ENCODE peak calls at places on chromosomes 4 and X, in nine cellular contexts. D is BJ, Q is HCT116, Y is GM06990, I is hepatocyte, W is upper lobe of right lung, R is WERI-Rb-1, A is HFF-Myc, P is gastrocnemius medialis. H is an unnamed sample.

GRCh38 chr4:8745828-8746225 is 125.8 kb downstream of the HMX1 start:
- DNase-seq in D (no peak), Q (no peak), Y (no peak), I (no peak), W (peak; percentile 32), R (peak; percentile 1), A (no peak), P (no peak), H (no peak)

GRCh38 chr4:10926025-10926424 is 241.5 kb upstream of the CLNK start:
- DNase-seq in D (no peak), Q (no peak), Y (no peak), I (no peak), W (no peak), R (no peak), A (no peak), P (no peak), H (peak; percentile 84)

GRCh38 chr4:112813790-112814189 is 176.8 kb downstream of the LARP7 start:
- DNase-seq in D (peak; percentile 38), Q (no peak), Y (peak; percentile 31), I (no peak), W (no peak), R (no peak), A (peak; percentile 45), P (no peak), H (peak; percentile 72)

GRCh38 chrX:53429755-53430154 is 4.4 kb downstream of the HSD17B10 start:
- DNase-seq in D (no peak), Q (no peak), Y (no peak), I (no peak), W (no peak), R (no peak), A (no peak), P (no peak), H (no peak)

GRCh38 chr4:108113229-108113628 is 55.5 kb downstream of the LEF1 start:
- DNase-seq in D (no peak), Q (no peak), Y (no peak), I (no peak), W (no peak), R (no peak), A (no peak), P (no peak), H (no peak)

GRCh38 chr4:80266267-80266901 is at the start of gene FGF5:
- DNase-seq in D (peak; percentile 58), Q (no peak), Y (peak; percentile 62), I (peak; percentile 71), W (peak; percentile 67), R (peak; percentile 77), A (peak; percentile 52), P (no peak), H (peak; percentile 94)

GRCh38 chr4:51843309-51844156 is 580 bp downstream of the DCUN1D4 start:
- DNase-seq in D (no peak), Q (no peak), Y (no peak), I (peak; percentile 76), W (peak; percentile 88), R (peak; percentile 74), A (no peak), P (peak; percentile 70), H (peak; percentile 63)

GRCh38 chrX:96407501-96407900 is 277.1 kb upstream of the DIAPH2 start:
- DNase-seq in D (peak; percentile 35), Q (no peak), Y (no peak), I (peak; percentile 55), W (no peak), R (no peak), A (no peak), P (no peak), H (peak; percentile 69)

GRCh38 chr4:16029329-16029728 is 54.5 kb downstream of the PROM1 start:
- DNase-seq in D (no peak), Q (no peak), Y (no peak), I (no peak), W (no peak), R (no peak), A (peak; percentile 65), P (no peak), H (peak; percentile 70)

GRCh38 chrX:81874807-81875206 is 672.9 kb downstream of the SH3BGRL start:
- DNase-seq in D (no peak), Q (no peak), Y (no peak), I (no peak), W (no peak), R (no peak), A (no peak), P (no peak), H (no peak)

GRCh38 chrX:130079824-130080406 is 30.4 kb downstream of the ELF4 start:
- DNase-seq in D (peak; percentile 19), Q (peak; percentile 26), Y (no peak), I (peak; percentile 74), W (no peak), R (peak; percentile 70), A (peak; percentile 63), P (peak; percentile 44), H (peak; percentile 63)

GRCh38 chrX:85109235-85109634 is 105.6 kb downstream of the APOOL start:
- DNase-seq in D (no peak), Q (peak; percentile 35), Y (no peak), I (no peak), W (no peak), R (peak; percentile 54), A (no peak), P (no peak), H (no peak)

GRCh38 chrX:127708155-127708554 is 344.0 kb downstream of the ACTRT1 start:
- DNase-seq in D (no peak), Q (no peak), Y (no peak), I (no peak), W (no peak), R (no peak), A (no peak), P (no peak), H (peak; percentile 0)

GRCh38 chr4:85210353-85210752 is 243.9 kb upstream of the WDFY3 start:
- DNase-seq in D (no peak), Q (peak; percentile 57), Y (no peak), I (no peak), W (no peak), R (no peak), A (no peak), P (no peak), H (no peak)

GRCh38 chr4:8501781-8502180 is 61.2 kb downstream of the TRMT44 start:
- DNase-seq in D (no peak), Q (no peak), Y (no peak), I (no peak), W (no peak), R (no peak), A (no peak), P (no peak), H (no peak)

GRCh38 chrX:50068893-50069292 is 131.9 kb downstream of the AKAP4 start:
- DNase-seq in D (no peak), Q (no peak), Y (no peak), I (no peak), W (no peak), R (no peak), A (no peak), P (no peak), H (no peak)

GRCh38 chr4:168848112-168848511 is 161.9 kb downstream of the CBR4 start:
- DNase-seq in D (no peak), Q (no peak), Y (no peak), I (no peak), W (no peak), R (no peak), A (no peak), P (no peak), H (peak; percentile 53)

GRCh38 chrX:74421181-74422028 is at the start of gene SLC16A2:
- DNase-seq in D (peak; percentile 35), Q (no peak), Y (no peak), I (peak; percentile 81), W (peak; percentile 68), R (peak; percentile 85), A (no peak), P (peak; percentile 53), H (peak; percentile 83)

GRCh38 chr4:139876328-139876941 is 210.8 kb downstream of the MGST2 start:
- DNase-seq in D (no peak), Q (no peak), Y (no peak), I (no peak), W (no peak), R (no peak), A (no peak), P (no peak), H (no peak)
- TF ChIP-seq CTCF in D (no peak), Q (no peak), Y (no peak), I (no peak), W (no peak), R (peak; percentile 32), A (no peak), P (no peak), H (no peak)

GRCh38 chr4:41539711-41540110 is 1.8 kb downstream of the LIMCH1 start:
- DNase-seq in D (no peak), Q (no peak), Y (no peak), I (no peak), W (no peak), R (no peak), A (no peak), P (no peak), H (no peak)
- H3K4me3 ChIP-seq in D (no peak overlapping the region), Q (no peak overlapping the region), Y (no peak overlapping the region), I (no peak overlapping the region), W (peak overlapping the region; percentile 39), R (no peak overlapping the region), A (no peak overlapping the region), P (peak overlapping the region; percentile 52), H (no peak overlapping the region)

DNA sequence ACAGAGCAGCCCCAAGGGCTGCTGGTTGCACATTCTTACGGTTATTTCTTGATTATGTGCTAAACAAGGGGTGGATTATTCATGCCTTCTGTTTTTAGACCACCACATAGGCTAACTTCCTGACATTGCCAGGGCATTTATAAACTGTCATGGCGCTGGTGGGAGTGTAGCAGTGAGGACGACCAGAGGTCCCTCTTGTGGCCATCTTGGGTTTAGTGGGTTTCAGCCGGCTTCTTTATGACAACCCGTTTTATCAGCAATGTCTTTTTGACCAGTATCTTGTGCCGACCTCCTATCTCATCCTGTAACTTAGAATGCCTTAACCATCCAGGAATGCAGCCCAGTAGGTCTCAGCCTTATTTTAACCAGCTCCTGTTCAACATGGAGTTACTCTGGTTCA is 212.4 kb upstream of the GRID2 start:
- DNase-seq in D (no peak), Q (no peak), Y (no peak), I (no peak), W (no peak), R (peak; percentile 40), A (no peak), P (no peak), H (no peak)
- TF ChIP-seq CTCF in D (no peak), Q (peak; percentile 12), Y (no peak), I (no peak), W (no peak), R (peak; percentile 36), A (no peak), P (no peak), H (no peak)

GRCh38 chrX:134798472-134798871 is 140.2 kb upstream of the PLAC1 start:
- DNase-seq in D (no peak), Q (no peak), Y (no peak), I (no peak), W (no peak), R (no peak), A (no peak), P (no peak), H (no peak)

GRCh38 chrX:134803551-134804183 is 145.4 kb upstream of the PLAC1 start:
- DNase-seq in D (no peak), Q (no peak), Y (peak; percentile 9), I (no peak), W (no peak), R (no peak), A (no peak), P (no peak), H (no peak)

GRCh38 chrX:134804779-134805178 is 146.5 kb upstream of the PLAC1 start:
- DNase-seq in D (no peak), Q (no peak), Y (no peak), I (no peak), W (no peak), R (no peak), A (no peak), P (no peak), H (no peak)

GRCh38 chrX:134803060-134803459 is 144.8 kb upstream of the PLAC1 start:
- DNase-seq in D (no peak), Q (no peak), Y (no peak), I (no peak), W (no peak), R (no peak), A (no peak), P (no peak), H (no peak)

GRCh38 chrX:134801267-134801666 is 143.0 kb upstream of the PLAC1 start:
- DNase-seq in D (no peak), Q (no peak), Y (no peak), I (no peak), W (no peak), R (no peak), A (no peak), P (no peak), H (no peak)
- H3K4me3 ChIP-seq in D (no peak overlapping the region), Q (no peak overlapping the region), Y (no peak overlapping the region), I (no peak overlapping the region), W (no peak overlapping the region), R (no peak overlapping the region), A (no peak overlapping the region), P (no peak overlapping the region), H (no peak overlapping the region)

H was measured in astrocyte of the spinal cord.